ENCODE peak calls at places on chromosomes 5 and 9, in seven cellular contexts. O is bronchial epithelial cell, D is GM12865, F is kidney epithelial cell, I is uterus, A is IMR-90, C is fibroblast of pulmonary artery. L is an unnamed sample.

GRCh38 chr5:462051-462481 is 19.1 kb downstream of the EXOC3 start:
- DNase-seq in C (no peak), I (peak), A (no peak), F (no peak), D (no peak), O (no peak), L (no peak)

GRCh38 chr9:4297795-4298254 is 2.0 kb downstream of the GLIS3 start:
- DNase-seq in I (peak), O (no peak), C (peak), F (no peak), A (peak), D (peak), L (no peak)

GRCh38 chr5:170278611-170279500 is 18.7 kb downstream of the LCP2 start:
- DNase-seq in O (no peak), A (no peak), D (peak), C (no peak), F (no peak), I (no peak), L (no peak)

GRCh38 chr5:16548115-16548514 is 68.7 kb downstream of the RETREG1 start:
- DNase-seq in O (no peak), A (no peak), D (no peak), I (no peak), F (no peak), C (no peak), L (no peak)

GRCh38 chr5:140630296-140630695 is 2.7 kb downstream of the CD14 start:
- DNase-seq in D (no peak), O (peak), A (no peak), I (no peak), C (no peak), F (no peak), L (no peak)

GRCh38 chr5:2538169-2538568 is 213.3 kb downstream of the IRX2 start:
- DNase-seq in O (no peak), I (no peak), D (no peak), C (no peak), F (no peak), A (no peak), L (no peak)

GRCh38 chr5:66945389-66946349 is 250.9 kb downstream of the CD180 start:
- DNase-seq in D (peak), C (peak), A (peak), O (no peak), I (no peak), F (no peak), L (no peak)

GRCh38 chr9:103399535-103399934 is 404.4 kb downstream of the CYLC2 start:
- DNase-seq in I (no peak), D (no peak), O (no peak), A (no peak), F (no peak), C (no peak), L (no peak)

GRCh38 chr9:18568969-18569368 is 95.0 kb downstream of the ADAMTSL1 start:
- DNase-seq in A (peak), F (no peak), O (no peak), I (no peak), C (no peak), D (no peak), L (no peak)

GRCh38 chr5:4199036-4199435 is 603.4 kb downstream of the IRX1 start:
- DNase-seq in A (no peak), C (no peak), O (no peak), F (no peak), D (no peak), I (no peak), L (no peak)

GRCh38 chr5:1437452-1437851 is 7.8 kb downstream of the SLC6A3 start:
- DNase-seq in A (peak), O (peak), D (no peak), F (no peak), C (peak), I (no peak), L (no peak)

GRCh38 chr5:171428849-171429542 is 9.5 kb downstream of the FGF18 start:
- DNase-seq in I (no peak), C (no peak), O (no peak), A (no peak), F (no peak), D (no peak), L (no peak)

DNA sequence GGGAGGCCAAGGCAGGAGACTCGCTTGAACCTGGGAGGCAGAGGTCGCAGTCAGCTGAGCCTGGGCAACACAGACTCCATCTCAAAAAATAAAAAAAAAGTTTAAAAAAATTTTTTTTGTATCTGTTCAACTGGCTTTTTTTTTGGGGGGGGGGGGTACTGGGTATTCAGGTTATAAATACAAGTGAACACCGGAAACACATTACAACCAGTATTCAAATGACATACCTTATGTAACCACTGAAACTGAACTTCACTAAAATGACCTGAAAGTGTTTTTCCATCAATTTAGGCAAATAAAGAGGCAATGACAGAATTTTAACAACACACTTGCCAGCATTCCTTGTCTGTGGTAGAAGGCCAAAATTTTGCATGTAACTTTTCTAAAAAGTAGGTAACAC is 33.5 kb downstream of the STRBP start:
- DNase-seq in I (no peak), F (no peak), D (peak), C (no peak), O (no peak), A (no peak), L (no peak)
- H3K4me3 ChIP-seq in I (no peak), F (no peak), D (no peak), C (no peak), O (no peak), A (no peak), L (no peak)

GRCh38 chr5:156015137-156015536 is 311.8 kb upstream of the SGCD start:
- DNase-seq in D (no peak), A (no peak), C (no peak), I (no peak), F (no peak), O (no peak), L (no peak)
- TF ChIP-seq CTCF in D (no peak), A (no peak), C (no peak), I (no peak), F (no peak), O (no peak), L (no peak)

GRCh38 chr9:117705386-117705785 is 1.2 kb downstream of the TLR4 start:
- DNase-seq in O (no peak), C (no peak), D (no peak), F (no peak), A (no peak), I (no peak), L (no peak)

GRCh38 chr9:117704024-117704575 is at the start of gene TLR4:
- DNase-seq in F (peak), C (peak), A (no peak), I (peak), O (peak), D (peak), L (no peak)

GRCh38 chr9:117706421-117707150 is 2.4 kb downstream of the TLR4 start:
- DNase-seq in O (no peak), C (peak), I (no peak), D (no peak), A (no peak), F (no peak), L (no peak)

GRCh38 chr9:117703538-117703937 is 665 bp upstream of the TLR4 start:
- DNase-seq in C (no peak), O (peak), F (peak), I (no peak), A (no peak), D (no peak), L (no peak)

DNA sequence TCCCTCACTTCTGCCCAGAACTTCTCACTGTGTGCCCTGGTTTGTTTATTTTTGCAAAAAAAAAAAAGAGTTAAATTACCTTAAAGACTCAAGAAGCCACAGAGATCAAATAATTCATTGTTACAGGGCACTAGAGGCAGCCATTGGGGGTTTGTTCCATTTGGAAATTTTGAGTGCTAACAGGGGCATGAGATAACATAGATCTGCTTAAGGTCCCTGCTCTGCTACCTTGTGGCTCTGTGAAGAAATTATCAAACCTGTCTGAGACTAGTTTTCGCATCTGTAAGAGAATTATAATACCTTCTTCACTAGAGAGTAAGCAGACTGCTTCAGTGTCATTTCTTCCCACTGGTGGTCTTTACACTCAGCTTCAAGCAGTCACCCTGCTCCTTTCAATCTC is 394 bp downstream of the TLR4 start:
- DNase-seq in D (no peak), A (no peak), I (no peak), F (no peak), C (no peak), O (no peak), L (no peak)
- H3K4me3 ChIP-seq in D (no peak), A (no peak), I (peak), F (peak), C (peak), O (no peak), L (peak)

DNA sequence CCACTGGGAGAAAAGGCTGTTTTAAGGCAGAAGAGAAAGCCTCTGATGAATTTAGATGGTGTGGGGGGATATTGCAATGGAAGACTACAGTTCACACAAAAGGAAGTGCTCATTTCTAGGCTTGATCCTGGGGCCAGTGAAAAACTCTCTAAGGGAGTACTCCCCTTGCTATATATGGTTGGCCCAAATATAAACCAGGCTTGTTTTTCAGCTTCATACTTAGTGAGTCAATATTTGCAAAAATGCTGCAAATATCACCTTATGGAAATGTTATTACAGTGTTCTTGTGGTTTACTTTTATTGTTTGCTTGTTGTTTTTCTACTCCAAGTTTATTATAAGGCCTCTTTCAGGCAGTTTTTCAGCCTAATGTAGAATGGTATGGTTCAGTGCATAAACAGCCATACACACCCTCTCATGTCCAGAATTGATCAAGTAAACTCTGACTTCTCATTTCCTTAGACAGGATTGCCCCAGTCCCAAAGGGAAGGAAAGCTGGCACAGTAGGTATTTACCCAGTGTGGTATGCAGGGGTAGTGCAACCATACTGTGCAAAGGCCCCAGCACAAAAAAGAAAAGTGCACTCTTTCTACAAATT is 115.1 kb downstream of the FEM1C start:
- DNase-seq in A (no peak), I (no peak), F (no peak), O (no peak), C (no peak), D (no peak), L (no peak)
- TF ChIP-seq CTCF in A (no peak), I (no peak), F (no peak), O (no peak), C (no peak), D (no peak), L (no peak)

GRCh38 chr5:176863041-176863764 is 35.9 kb downstream of the HK3 start:
- DNase-seq in F (no peak), O (no peak), I (no peak), D (no peak), A (no peak), C (no peak), L (no peak)
- H3K4me3 ChIP-seq in F (no peak), O (no peak), I (no peak), D (no peak), A (no peak), C (no peak), L (no peak)

GRCh38 chr9:135673941-135674340 is 10.8 kb downstream of the LCN9 start:
- DNase-seq in F (no peak), C (no peak), D (no peak), O (no peak), I (no peak), A (no peak), L (no peak)

GRCh38 chr9:135670721-135671590 is 7.8 kb downstream of the LCN9 start:
- DNase-seq in O (no peak), I (no peak), F (no peak), D (no peak), A (no peak), C (no peak), L (no peak)

GRCh38 chr9:135669616-135670285 is 6.6 kb downstream of the LCN9 start:
- DNase-seq in F (no peak), D (no peak), A (no peak), C (no peak), I (no peak), O (no peak), L (no peak)

GRCh38 chr9:135674977-135675376 is 11.9 kb downstream of the LCN9 start:
- DNase-seq in C (no peak), A (no peak), F (no peak), O (no peak), I (no peak), D (no peak), L (no peak)

GRCh38 chr9:135671591-135672041 is 8.5 kb downstream of the LCN9 start:
- DNase-seq in A (no peak), D (no peak), F (no peak), I (no peak), C (no peak), O (no peak), L (no peak)
- TF ChIP-seq CTCF in A (no peak), D (no peak), F (no peak), I (no peak), C (no peak), O (no peak), L (no peak)

L was measured in AG04449.